ENCODE peak calls at places on chromosome 5, in five cellular contexts. V, C, P, D and R are unnamed samples.

GRCh38 chr5:143513720-143514119 is 110.2 kb upstream of the NR3C1 start:
- DNase-seq in V (no peak), C (no peak), P (no peak), D (no peak), R (no peak)

GRCh38 chr5:14676320-14676719 is 11.8 kb downstream of the OTULIN start:
- DNase-seq in V (no peak), C (no peak), P (peak), D (no peak), R (no peak)

GRCh38 chr5:134464988-134465855 is 53.5 kb upstream of the CDKN2AIPNL start:
- DNase-seq in V (no peak), C (no peak), P (no peak), D (no peak), R (no peak)

GRCh38 chr5:81164936-81165335 is 68.2 kb upstream of the CKMT2 start:
- DNase-seq in V (no peak), C (no peak), P (peak), D (no peak), R (no peak)

GRCh38 chr5:98872679-98873078 is 56.1 kb downstream of the CHD1 start:
- DNase-seq in V (no peak), C (no peak), P (peak), D (no peak), R (no peak)

GRCh38 chr5:91212336-91213092 is 170.6 kb downstream of the ARRDC3 start:
- DNase-seq in V (no peak), C (no peak), P (peak), D (no peak), R (no peak)

GRCh38 chr5:72377920-72378635 is 57.9 kb downstream of the PTCD2 start:
- DNase-seq in V (peak), C (no peak), P (no peak), D (no peak), R (no peak)

GRCh38 chr5:167985373-167985772 is 306.1 kb upstream of the WWC1 start:
- DNase-seq in V (no peak), C (no peak), P (no peak), D (no peak), R (no peak)

GRCh38 chr5:133367413-133367812 is 244.9 kb downstream of the FSTL4 start:
- DNase-seq in V (no peak), C (no peak), P (no peak), D (no peak), R (no peak)

GRCh38 chr5:60350794-60351193 is 349.2 kb downstream of the DEPDC1B start:
- DNase-seq in V (no peak), C (no peak), P (no peak), D (no peak), R (no peak)

GRCh38 chr5:122478741-122479459 is 166.9 kb downstream of the SNCAIP start:
- DNase-seq in V (no peak), C (no peak), P (no peak), D (no peak), R (no peak)

GRCh38 chr5:66882592-66883227 is 286.5 kb downstream of the MAST4 start:
- DNase-seq in V (no peak), C (no peak), P (peak), D (peak), R (no peak)

GRCh38 chr5:128984480-128984879 is 19.2 kb downstream of the SLC27A6 start:
- DNase-seq in V (no peak), C (no peak), P (no peak), D (no peak), R (no peak)

GRCh38 chr5:22901885-22902284 is 48.7 kb upstream of the CDH12 start:
- DNase-seq in V (no peak), C (no peak), P (no peak), D (no peak), R (no peak)

GRCh38 chr5:81151546-81151945 is 81.6 kb upstream of the CKMT2 start:
- DNase-seq in V (no peak), C (no peak), P (peak), D (peak), R (no peak)

GRCh38 chr5:143181173-143181572 is 222.3 kb downstream of the NR3C1 start:
- DNase-seq in V (no peak), C (no peak), P (no peak), D (no peak), R (no peak)

GRCh38 chr5:20230010-20230409 is 242.0 kb upstream of the CDH18 start:
- DNase-seq in V (no peak), C (no peak), P (no peak), D (no peak), R (no peak)

GRCh38 chr5:122300968-122301367 is 11.1 kb upstream of the SNCAIP start:
- DNase-seq in V (no peak), C (no peak), P (no peak), D (no peak), R (no peak)

GRCh38 chr5:107389130-107389553 is 281.6 kb downstream of the EFNA5 start:
- DNase-seq in V (no peak), C (no peak), P (peak), D (peak), R (no peak)

GRCh38 chr5:168676499-168676898 is 97.3 kb upstream of the PANK3 start:
- DNase-seq in V (no peak), C (no peak), P (no peak), D (no peak), R (no peak)

GRCh38 chr5:179731791-179732411 is 721 bp upstream of the MAML1 start:
- DNase-seq in V (peak), C (no peak), P (no peak), D (no peak), R (no peak)

GRCh38 chr5:93532370-93532769 is 48.6 kb downstream of the NR2F1-AS1 start:
- DNase-seq in V (peak), C (no peak), P (peak), D (peak), R (no peak)

GRCh38 chr5:82358454-82358853 is 80.3 kb upstream of the RPS23 start:
- DNase-seq in V (no peak), C (no peak), P (no peak), D (no peak), R (no peak)

GRCh38 chr5:35324679-35325078 is 94.4 kb upstream of the PRLR start:
- DNase-seq in V (no peak), C (no peak), P (no peak), D (no peak), R (no peak)

GRCh38 chr5:74446673-74447337 is 193.7 kb downstream of the ENC1 start:
- DNase-seq in V (no peak), C (no peak), P (peak), D (no peak), R (no peak)

GRCh38 chr5:119036101-119036762 is 34.7 kb upstream of the DMXL1 start:
- DNase-seq in V (no peak), C (no peak), P (peak), D (peak), R (no peak)

GRCh38 chr5:111680737-111681413 is 76.1 kb downstream of the NREP start:
- DNase-seq in V (peak), C (no peak), P (peak), D (peak), R (no peak)

GRCh38 chr5:5437227-5438172 is 15.0 kb downstream of the ICE1 start:
- DNase-seq in V (no peak), C (no peak), P (no peak), D (no peak), R (no peak)

GRCh38 chr5:177984565-177985166 is 11.4 kb downstream of the PROP1 start:
- DNase-seq in V (no peak), C (no peak), P (no peak), D (no peak), R (no peak)

GRCh38 chr5:141915881-141916336 is 7.8 kb upstream of the DELE1 start:
- DNase-seq in V (no peak), C (no peak), P (no peak), D (no peak), R (no peak)

GRCh38 chr5:37991903-37992299 is 152.1 kb upstream of the GDNF start:
- DNase-seq in V (no peak), C (no peak), P (no peak), D (no peak), R (no peak)

GRCh38 chr5:72145351-72145750 is 38.1 kb downstream of the MAP1B start:
- DNase-seq in V (no peak), C (no peak), P (no peak), D (no peak), R (no peak)

GRCh38 chr5:132313378-132313777 is 19.2 kb downstream of the SLC22A4 start:
- DNase-seq in V (peak), C (no peak), P (no peak), D (no peak), R (no peak)

GRCh38 chr5:44536650-44537260 is 147.5 kb upstream of the FGF10 start:
- DNase-seq in V (no peak), C (peak), P (no peak), D (peak), R (no peak)

GRCh38 chr5:10528056-10528816 is 35.6 kb upstream of the ANKRD33B start:
- DNase-seq in V (no peak), C (no peak), P (no peak), D (no peak), R (no peak)
- TF ChIP-seq CTCF in V (no peak), C (peak), P (peak), D (no peak), R (peak)

GRCh38 chr5:157306092-157306491 is 40.2 kb downstream of the CYFIP2 start:
- DNase-seq in V (no peak), C (no peak), P (no peak), D (no peak), R (no peak)

GRCh38 chr5:157309796-157310195 is 43.9 kb downstream of the CYFIP2 start:
- DNase-seq in V (no peak), C (no peak), P (no peak), D (no peak), R (no peak)

GRCh38 chr5:157306690-157307089 is 40.8 kb downstream of the CYFIP2 start:
- DNase-seq in V (no peak), C (no peak), P (no peak), D (no peak), R (no peak)

GRCh38 chr5:157311595-157311994 is 45.7 kb downstream of the CYFIP2 start:
- DNase-seq in V (no peak), C (no peak), P (no peak), D (no peak), R (no peak)

GRCh38 chr5:157308826-157309465 is 43.0 kb downstream of the CYFIP2 start:
- DNase-seq in V (no peak), C (no peak), P (peak), D (no peak), R (no peak)
- TF ChIP-seq CTCF in V (no peak), C (no peak), P (peak), D (no peak), R (no peak)

GRCh38 chr5:140822281-140822629 is 842 bp downstream of the PCDHA5 start:
- DNase-seq in V (no peak), C (no peak), P (no peak), D (no peak), R (no peak)
- TF ChIP-seq CTCF in V (no peak), C (no peak), P (no peak), D (no peak), R (no peak)

GRCh38 chr5:96112123-96112670 is 150.5 kb upstream of the ELL2 start:
- DNase-seq in V (no peak), C (no peak), P (no peak), D (no peak), R (no peak)
- TF ChIP-seq CTCF in V (no peak), C (no peak), P (no peak), D (no peak), R (no peak)

GRCh38 chr5:8184455-8185063 is 315.6 kb downstream of the MTRR start:
- DNase-seq in V (no peak), C (peak), P (peak), D (no peak), R (no peak)
- TF ChIP-seq CTCF in V (peak), C (peak), P (peak), D (peak), R (peak)

DNA sequence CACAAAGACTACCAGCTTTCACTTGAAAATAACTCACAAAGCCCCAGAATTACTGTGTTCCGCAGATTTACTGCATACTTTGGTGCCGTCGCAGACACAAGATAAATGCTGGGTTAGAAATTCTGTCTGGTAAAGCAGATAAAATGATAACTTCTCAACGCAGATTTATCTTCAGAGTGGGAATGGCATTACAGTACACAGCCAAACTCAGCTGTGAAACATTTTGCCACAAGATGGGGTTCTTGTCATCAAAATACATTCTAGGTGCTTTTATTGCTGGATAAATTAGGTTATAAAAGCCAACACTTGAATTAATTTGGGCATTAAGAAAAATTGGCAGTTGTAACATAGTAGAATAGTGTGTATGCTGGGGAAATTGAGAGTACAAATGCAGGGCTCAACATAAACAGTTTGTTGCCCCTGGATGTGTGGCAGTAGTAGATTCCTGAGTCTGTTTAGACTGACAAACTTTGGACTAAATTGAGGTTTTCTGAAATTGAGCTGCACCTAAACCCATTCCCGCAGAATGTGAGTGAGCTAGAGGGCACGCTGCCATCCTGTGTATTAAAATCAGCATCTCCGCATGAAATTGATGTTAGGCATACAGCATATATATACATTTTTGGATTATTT is 61.1 kb downstream of the LMNB1 start:
- DNase-seq in V (no peak), C (no peak), P (peak), D (peak), R (no peak)
- TF ChIP-seq CTCF in V (peak), C (no peak), P (peak), D (peak), R (peak)

GRCh38 chr5:156438076-156438475 is 111.1 kb downstream of the SGCD start:
- DNase-seq in V (no peak), C (no peak), P (no peak), D (no peak), R (no peak)

GRCh38 chr5:156435101-156435500 is 108.1 kb downstream of the SGCD start:
- DNase-seq in V (no peak), C (no peak), P (no peak), D (no peak), R (no peak)

GRCh38 chr5:156427315-156427714 is 100.4 kb downstream of the SGCD start:
- DNase-seq in V (no peak), C (no peak), P (no peak), D (no peak), R (no peak)

GRCh38 chr5:156432830-156433105 is 105.8 kb downstream of the SGCD start:
- DNase-seq in V (no peak), C (no peak), P (no peak), D (no peak), R (no peak)

GRCh38 chr5:156431956-156432829 is 105.2 kb downstream of the SGCD start:
- DNase-seq in V (no peak), C (no peak), P (no peak), D (no peak), R (no peak)
- TF ChIP-seq CTCF in V (no peak), C (no peak), P (no peak), D (no peak), R (no peak)

GRCh38 chr5:138775034-138775433 is 21.8 kb downstream of the CTNNA1 start:
- DNase-seq in V (no peak), C (no peak), P (no peak), D (no peak), R (no peak)
- TF ChIP-seq CTCF in V (no peak), C (no peak), P (no peak), D (no peak), R (no peak)

DNA sequence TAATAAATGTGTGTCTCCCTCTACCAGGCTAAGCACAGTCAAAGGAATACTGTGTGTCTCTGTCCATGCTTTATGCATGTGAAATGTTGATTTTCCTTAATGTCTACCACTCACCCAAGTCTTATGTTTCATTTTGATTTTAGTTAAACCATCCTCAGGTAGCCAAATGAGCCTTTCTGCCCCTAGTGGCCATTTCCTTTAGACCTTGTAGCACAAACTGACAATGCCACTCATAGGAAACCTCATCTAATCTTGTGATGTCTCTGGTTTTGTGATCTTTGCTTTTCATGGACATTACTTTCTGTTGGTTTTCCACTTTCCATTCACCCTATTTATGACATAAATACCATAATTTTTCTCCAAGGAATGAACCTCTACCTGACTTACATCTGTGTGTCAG is 820.8 kb downstream of the MAT2B start:
- DNase-seq in V (no peak), C (no peak), P (no peak), D (no peak), R (no peak)
- TF ChIP-seq CTCF in V (no peak), C (no peak), P (peak), D (no peak), R (peak)